ENCODE peak calls at places on chromosomes 6 and 20, in four cellular contexts. G is neural progenitor cell, O is HFFc6, M is Peyer's patch. X is an unnamed sample.

GRCh38 chr6:157267109-157267611 is 56.2 kb downstream of the TMEM242 start:
- DNase-seq in O (no peak), M (peak), G (peak), X (no peak)

GRCh38 chr20:50188879-50189680 is 1.6 kb upstream of the CEBPB start:
- DNase-seq in O (no peak), G (no peak), M (peak), X (no peak)

GRCh38 chr20:19726126-19726525 is 31.9 kb upstream of the RIN2 start:
- DNase-seq in G (no peak), O (peak), M (no peak), X (no peak)

GRCh38 chr6:126574301-126574700 is 234.4 kb downstream of the CENPW start:
- DNase-seq in G (no peak), M (no peak), O (no peak), X (no peak)

GRCh38 chr6:136959471-136959891 is 37.4 kb downstream of the SLC35D3 start:
- DNase-seq in M (peak), O (no peak), G (peak), X (no peak)

GRCh38 chr20:41553142-41553879 is 64.9 kb downstream of the CHD6 start:
- DNase-seq in M (no peak), G (no peak), O (no peak), X (no peak)

GRCh38 chr6:106913676-106914280 is 60.8 kb downstream of the CD24 start:
- DNase-seq in G (no peak), O (no peak), M (no peak), X (no peak)

GRCh38 chr6:87971605-87972262 is 75.9 kb upstream of the SPACA1 start:
- DNase-seq in G (no peak), M (no peak), O (no peak), X (no peak)

GRCh38 chr20:47265214-47265613 is 91.3 kb downstream of the ZMYND8 start:
- DNase-seq in G (no peak), O (no peak), M (no peak), X (no peak)

GRCh38 chr6:169092375-169092774 is 161.3 kb downstream of the THBS2 start:
- DNase-seq in O (no peak), M (no peak), G (no peak), X (no peak)
- TF ChIP-seq CTCF in O (no peak), M (no peak), G (no peak), X (no peak)

GRCh38 chr6:146460941-146461340 is 82.7 kb upstream of the RAB32 start:
- DNase-seq in G (no peak), O (no peak), M (no peak), X (no peak)
- TF ChIP-seq CTCF in G (no peak), O (no peak), M (no peak), X (no peak)

DNA sequence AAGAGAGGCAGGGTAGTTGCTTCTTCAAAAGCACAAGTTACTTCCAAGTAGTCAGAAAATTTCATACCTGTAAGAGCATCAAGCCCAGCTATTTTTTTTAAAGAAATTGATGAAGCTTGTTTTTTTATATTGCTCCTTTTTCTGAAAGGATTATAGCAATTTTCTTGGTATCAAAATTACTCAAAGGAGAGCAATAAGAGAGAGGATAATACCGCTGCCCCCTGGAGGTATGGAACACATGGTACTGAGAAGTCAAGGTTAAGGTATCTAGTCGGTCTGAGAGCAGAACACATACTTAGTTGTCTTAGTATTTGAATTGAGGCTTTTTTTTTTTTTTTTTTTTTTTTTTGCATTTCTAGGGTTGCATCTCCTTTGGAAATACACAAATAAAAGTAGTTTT is 59.4 kb downstream of the ADGRF5 start:
- DNase-seq in O (no peak), G (no peak), M (no peak), X (no peak)
- TF ChIP-seq CTCF in O (no peak), G (no peak), M (no peak), X (no peak)

DNA sequence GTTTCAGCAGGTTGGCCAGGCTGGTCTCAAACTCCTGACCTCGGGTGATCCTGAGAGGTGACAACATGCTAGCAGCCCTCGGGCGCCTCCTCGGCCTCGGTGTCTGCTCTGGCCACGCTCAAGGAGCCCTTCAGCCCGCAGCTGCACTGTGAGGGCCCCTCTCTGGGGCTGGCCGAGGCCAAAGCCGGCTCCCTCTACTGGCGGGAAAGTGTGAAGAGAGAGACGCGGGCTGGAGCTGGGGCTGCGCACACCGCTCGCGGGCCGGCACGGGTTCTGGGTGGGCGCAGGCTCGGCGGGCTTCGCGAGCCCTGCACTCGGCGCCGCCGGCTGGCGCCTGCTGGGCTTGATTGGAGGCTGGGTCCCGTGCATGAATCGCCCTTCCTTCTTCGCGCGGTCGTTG is 80.8 kb upstream of the RBM24 start:
- DNase-seq in G (peak), O (no peak), M (no peak), X (no peak)
- TF ChIP-seq CTCF in G (peak), O (peak), M (no peak), X (no peak)

DNA sequence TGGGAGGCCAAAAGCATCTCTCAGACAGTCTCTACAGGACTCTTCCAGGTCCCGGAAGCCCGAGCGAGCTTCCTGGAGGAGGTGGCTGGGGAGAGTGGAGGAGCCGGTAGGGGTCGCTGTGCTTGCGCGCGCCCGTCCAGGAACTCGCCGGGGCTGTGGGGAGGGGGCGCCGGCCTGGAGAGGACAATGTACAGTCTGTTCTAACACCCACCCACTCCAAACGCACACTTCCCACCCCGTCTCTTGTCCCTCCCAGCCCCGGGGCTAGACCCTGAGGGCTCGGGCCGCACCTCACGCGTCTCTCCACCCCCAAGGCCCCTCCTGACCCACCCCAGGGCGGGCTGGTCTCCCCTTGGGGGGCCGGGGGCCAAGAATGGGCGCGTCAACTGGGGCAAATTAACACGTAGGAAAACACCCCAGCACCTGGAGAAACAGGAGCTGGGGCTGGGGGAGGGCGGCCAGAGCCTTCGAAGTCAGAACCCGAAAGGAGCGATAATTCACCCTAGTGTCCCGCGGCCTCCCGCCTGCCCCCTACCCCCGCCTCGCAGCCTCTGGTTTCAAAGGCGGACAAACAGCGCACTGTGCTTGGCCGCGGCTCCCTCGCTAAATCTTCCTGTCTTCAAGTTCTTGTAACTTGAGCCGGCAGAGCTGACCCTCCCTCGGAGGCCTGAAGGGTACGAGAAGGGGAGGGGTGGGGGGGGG is 103.2 kb upstream of the FOXP4 start:
- DNase-seq in M (no peak), O (no peak), G (peak), X (no peak)
- TF ChIP-seq CTCF in M (peak), O (peak), G (peak), X (peak)

X was measured in AG04449.